ENCODE peak calls at places on chromosomes 2 and 18, in ten cellular contexts. One of them, this sample, is unnamed.

GRCh38 chr18:21991897-21992296 is 177.5 kb upstream of the GATA6 start:
- DNase-seq in H7: no peak
- DNase-seq in choroid plexus epithelial cell: no peak
- DNase-seq in non-pigmented ciliary epithelial cell: no peak
- DNase-seq in stromal cell of bone marrow: no peak
- DNase-seq in stimulated activated CD4-positive, alpha-beta T cell treated with anti-CD3 and anti-CD28 coated beads, Interleukin-1b, Interleukin-23, amount 100 ng/mL, for 1 hour: no peak
- DNase-seq in EL: no peak
- DNase-seq in kidney: no peak
- DNase-seq in GM19239: no peak
- DNase-seq in NCI-H1092 treated with DMSO at 0.1 percent for 48 hours: no peak
- DNase-seq in this sample: no peak

GRCh38 chr2:129620411-129620810 is 359.1 kb upstream of the RAB6C start:
- DNase-seq in H7: no peak
- DNase-seq in choroid plexus epithelial cell: no peak
- DNase-seq in non-pigmented ciliary epithelial cell: no peak
- DNase-seq in stromal cell of bone marrow: no peak
- DNase-seq in stimulated activated CD4-positive, alpha-beta T cell treated with anti-CD3 and anti-CD28 coated beads, Interleukin-1b, Interleukin-23, amount 100 ng/mL, for 1 hour: no peak
- DNase-seq in EL: no peak
- DNase-seq in kidney: no peak
- DNase-seq in GM19239: no peak
- DNase-seq in NCI-H1092 treated with DMSO at 0.1 percent for 48 hours: no peak
- DNase-seq in this sample: no peak

GRCh38 chr2:167057461-167057860 is 169.2 kb downstream of the XIRP2 start:
- DNase-seq in H7: no peak
- DNase-seq in choroid plexus epithelial cell: no peak
- DNase-seq in non-pigmented ciliary epithelial cell: no peak
- DNase-seq in stromal cell of bone marrow: no peak
- DNase-seq in stimulated activated CD4-positive, alpha-beta T cell treated with anti-CD3 and anti-CD28 coated beads, Interleukin-1b, Interleukin-23, amount 100 ng/mL, for 1 hour: no peak
- DNase-seq in EL: no peak
- DNase-seq in kidney: no peak
- DNase-seq in GM19239: no peak
- DNase-seq in NCI-H1092 treated with DMSO at 0.1 percent for 48 hours: no peak
- DNase-seq in this sample: no peak

GRCh38 chr2:98258906-98259305 is 87.3 kb upstream of the CNGA3 start:
- DNase-seq in H7: no peak
- DNase-seq in choroid plexus epithelial cell: no peak
- DNase-seq in non-pigmented ciliary epithelial cell: no peak
- DNase-seq in stromal cell of bone marrow: peak
- DNase-seq in stimulated activated CD4-positive, alpha-beta T cell treated with anti-CD3 and anti-CD28 coated beads, Interleukin-1b, Interleukin-23, amount 100 ng/mL, for 1 hour: no peak
- DNase-seq in EL: no peak
- DNase-seq in kidney: no peak
- DNase-seq in GM19239: no peak
- DNase-seq in NCI-H1092 treated with DMSO at 0.1 percent for 48 hours: no peak
- DNase-seq in this sample: no peak

GRCh38 chr2:56168163-56168562 is 15.6 kb upstream of the CCDC85A start:
- DNase-seq in H7: no peak
- DNase-seq in choroid plexus epithelial cell: peak
- DNase-seq in non-pigmented ciliary epithelial cell: peak
- DNase-seq in stromal cell of bone marrow: no peak
- DNase-seq in stimulated activated CD4-positive, alpha-beta T cell treated with anti-CD3 and anti-CD28 coated beads, Interleukin-1b, Interleukin-23, amount 100 ng/mL, for 1 hour: no peak
- DNase-seq in EL: peak
- DNase-seq in kidney: no peak
- DNase-seq in GM19239: no peak
- DNase-seq in NCI-H1092 treated with DMSO at 0.1 percent for 48 hours: peak
- DNase-seq in this sample: no peak

GRCh38 chr2:239864247-239865058 is 160.7 kb downstream of the NDUFA10 start:
- DNase-seq in H7: no peak
- DNase-seq in choroid plexus epithelial cell: no peak
- DNase-seq in non-pigmented ciliary epithelial cell: no peak
- DNase-seq in stromal cell of bone marrow: no peak
- DNase-seq in stimulated activated CD4-positive, alpha-beta T cell treated with anti-CD3 and anti-CD28 coated beads, Interleukin-1b, Interleukin-23, amount 100 ng/mL, for 1 hour: no peak
- DNase-seq in EL: no peak
- DNase-seq in kidney: no peak
- DNase-seq in GM19239: no peak
- DNase-seq in NCI-H1092 treated with DMSO at 0.1 percent for 48 hours: no peak
- DNase-seq in this sample: no peak

GRCh38 chr2:45930396-45930792 is 278.9 kb downstream of the PRKCE start:
- DNase-seq in H7: peak
- DNase-seq in choroid plexus epithelial cell: no peak
- DNase-seq in non-pigmented ciliary epithelial cell: no peak
- DNase-seq in stromal cell of bone marrow: no peak
- DNase-seq in stimulated activated CD4-positive, alpha-beta T cell treated with anti-CD3 and anti-CD28 coated beads, Interleukin-1b, Interleukin-23, amount 100 ng/mL, for 1 hour: no peak
- DNase-seq in EL: peak
- DNase-seq in kidney: no peak
- DNase-seq in GM19239: no peak
- DNase-seq in NCI-H1092 treated with DMSO at 0.1 percent for 48 hours: no peak
- DNase-seq in this sample: no peak

GRCh38 chr18:48356151-48356745 is 52.9 kb downstream of the ZBTB7C start:
- DNase-seq in H7: no peak
- DNase-seq in choroid plexus epithelial cell: no peak
- DNase-seq in non-pigmented ciliary epithelial cell: no peak
- DNase-seq in stromal cell of bone marrow: no peak
- DNase-seq in stimulated activated CD4-positive, alpha-beta T cell treated with anti-CD3 and anti-CD28 coated beads, Interleukin-1b, Interleukin-23, amount 100 ng/mL, for 1 hour: no peak
- DNase-seq in EL: no peak
- DNase-seq in kidney: no peak
- DNase-seq in GM19239: no peak
- DNase-seq in NCI-H1092 treated with DMSO at 0.1 percent for 48 hours: no peak
- DNase-seq in this sample: no peak

This sample was measured in cerebellar nuclear complex.